ENCODE peak calls at places on chromosomes 12 and 14, in four cellular contexts. One of them, this sample, is unnamed.

GRCh38 chr12:21697829-21698630 is 40.4 kb upstream of the LDHB start:
- DNase-seq in left lung: no peak
- DNase-seq in astrocyte: peak; percentile 6
- DNase-seq in thoracic aorta: no peak
- DNase-seq in this sample: no peak

GRCh38 chr14:52900731-52901130 is 50.1 kb downstream of the FERMT2 start:
- DNase-seq in left lung: no peak
- DNase-seq in astrocyte: no peak
- DNase-seq in thoracic aorta: no peak
- DNase-seq in this sample: no peak

GRCh38 chr14:77194706-77195105 is 13.1 kb downstream of the TMEM63C start:
- DNase-seq in left lung: no peak
- DNase-seq in astrocyte: no peak
- DNase-seq in thoracic aorta: no peak
- DNase-seq in this sample: peak; percentile 29

GRCh38 chr14:29906256-29906885 is 21.3 kb downstream of the PRKD1 start:
- DNase-seq in left lung: no peak
- DNase-seq in astrocyte: peak; percentile 60
- DNase-seq in thoracic aorta: no peak
- DNase-seq in this sample: no peak

GRCh38 chr14:98189077-98189476 is 1082.9 kb downstream of the BCL11B start:
- DNase-seq in left lung: no peak
- DNase-seq in astrocyte: no peak
- DNase-seq in thoracic aorta: no peak
- DNase-seq in this sample: no peak

GRCh38 chr14:105144666-105145380 is 23.8 kb downstream of the JAG2 start:
- DNase-seq in left lung: peak; percentile 70
- DNase-seq in astrocyte: no peak
- DNase-seq in thoracic aorta: no peak
- DNase-seq in this sample: peak; percentile 62

GRCh38 chr12:60172266-60172665 is 576.4 kb downstream of the SLC16A7 start:
- DNase-seq in left lung: no peak
- DNase-seq in astrocyte: peak; percentile 74
- DNase-seq in thoracic aorta: no peak
- DNase-seq in this sample: no peak

GRCh38 chr12:103762473-103762872 is 78.6 kb downstream of the NT5DC3 start:
- DNase-seq in left lung: peak; percentile 57
- DNase-seq in astrocyte: no peak
- DNase-seq in thoracic aorta: no peak
- DNase-seq in this sample: no peak

GRCh38 chr12:63394994-63395393 is 244.0 kb upstream of the AVPR1A start:
- DNase-seq in left lung: no peak
- DNase-seq in astrocyte: no peak
- DNase-seq in thoracic aorta: no peak
- DNase-seq in this sample: no peak

GRCh38 chr14:50001146-50001998 is 108.5 kb downstream of the ARF6 start:
- DNase-seq in left lung: no peak
- DNase-seq in astrocyte: peak; percentile 97
- DNase-seq in thoracic aorta: no peak
- DNase-seq in this sample: no peak

GRCh38 chr14:49999216-49999761 is 106.4 kb downstream of the ARF6 start:
- DNase-seq in left lung: peak; percentile 87
- DNase-seq in astrocyte: peak; percentile 86
- DNase-seq in thoracic aorta: peak; percentile 87
- DNase-seq in this sample: peak; percentile 93

GRCh38 chr14:50001999-50002925 is 109.4 kb downstream of the ARF6 start:
- DNase-seq in left lung: no peak
- DNase-seq in astrocyte: no peak
- DNase-seq in thoracic aorta: no peak
- DNase-seq in this sample: no peak

GRCh38 chr14:49999826-50000214 is 106.9 kb downstream of the ARF6 start:
- DNase-seq in left lung: no peak
- DNase-seq in astrocyte: no peak
- DNase-seq in thoracic aorta: no peak
- DNase-seq in this sample: no peak

GRCh38 chr14:50000215-50001145 is 107.6 kb downstream of the ARF6 start:
- DNase-seq in left lung: peak; percentile 79
- DNase-seq in astrocyte: peak; percentile 93
- DNase-seq in thoracic aorta: no peak
- DNase-seq in this sample: peak; percentile 83
- H3K4me1 ChIP-seq in left lung: peaks cover 40% of the 10 kb centered on the region
- H3K4me1 ChIP-seq in astrocyte: peaks cover 51% of the 10 kb centered on the region
- H3K4me1 ChIP-seq in thoracic aorta: peaks cover 38% of the 10 kb centered on the region
- H3K4me1 ChIP-seq in this sample: peaks cover 66% of the 10 kb centered on the region

GRCh38 chr12:74910831-74911230 is 298.8 kb downstream of the KCNC2 start:
- DNase-seq in left lung: no peak
- DNase-seq in astrocyte: no peak
- DNase-seq in thoracic aorta: no peak
- DNase-seq in this sample: no peak

GRCh38 chr12:74903522-74903921 is 306.1 kb downstream of the KCNC2 start:
- DNase-seq in left lung: no peak
- DNase-seq in astrocyte: peak; percentile 2
- DNase-seq in thoracic aorta: no peak
- DNase-seq in this sample: no peak

GRCh38 chr12:74900232-74900631 is 309.4 kb downstream of the KCNC2 start:
- DNase-seq in left lung: no peak
- DNase-seq in astrocyte: no peak
- DNase-seq in thoracic aorta: no peak
- DNase-seq in this sample: no peak

DNA sequence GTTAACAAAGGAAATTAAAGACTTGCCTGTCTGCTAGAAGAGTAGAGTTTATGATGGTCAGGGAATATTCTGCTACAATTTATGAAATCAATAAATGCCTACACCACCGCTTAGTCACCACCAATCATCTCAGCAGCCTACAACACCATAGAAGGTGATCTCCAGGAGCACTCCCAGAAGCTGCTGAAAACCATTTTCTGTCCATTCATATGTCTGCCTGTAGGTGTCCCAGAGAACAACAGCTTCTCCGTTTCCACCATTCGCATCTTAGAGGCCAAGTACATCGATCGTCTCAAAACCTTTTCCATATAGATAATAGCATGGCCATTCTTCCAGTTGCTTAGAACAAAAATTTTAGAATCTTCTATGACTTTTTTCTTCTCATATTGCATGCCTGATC is 303.4 kb downstream of the KCNC2 start:
- DNase-seq in left lung: no peak
- DNase-seq in astrocyte: no peak
- DNase-seq in thoracic aorta: no peak
- DNase-seq in this sample: no peak
- TF ChIP-seq CTCF in left lung: no peak
- TF ChIP-seq CTCF in astrocyte: no peak
- TF ChIP-seq CTCF in thoracic aorta: no peak
- TF ChIP-seq CTCF in this sample: no peak

DNA sequence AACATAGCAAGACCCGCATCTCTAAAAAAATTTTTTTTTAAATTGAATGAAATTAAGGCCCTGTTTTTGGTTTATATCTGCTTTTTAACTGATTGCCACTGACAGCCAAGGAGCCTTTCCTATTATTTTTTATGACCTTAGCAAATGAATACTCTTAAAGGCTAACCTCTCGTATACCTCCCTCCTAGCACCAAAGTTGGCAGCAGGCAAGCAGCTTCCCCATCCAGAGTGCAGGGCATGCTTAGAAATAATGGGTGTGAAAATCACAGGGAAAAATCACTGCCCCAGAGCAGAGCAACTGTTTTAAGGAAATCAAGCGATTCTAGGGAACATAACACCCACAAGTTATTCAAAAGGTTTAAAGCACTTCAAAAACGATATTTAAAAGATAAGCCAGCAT is 20.7 kb downstream of the HAL start:
- DNase-seq in left lung: no peak
- DNase-seq in astrocyte: no peak
- DNase-seq in thoracic aorta: no peak
- DNase-seq in this sample: no peak
- H3K4me1 ChIP-seq in left lung: no peaks in the 10 kb centered on the region
- H3K4me1 ChIP-seq in astrocyte: no peaks in the 10 kb centered on the region
- H3K4me1 ChIP-seq in thoracic aorta: no peaks in the 10 kb centered on the region
- H3K4me1 ChIP-seq in this sample: no peaks in the 10 kb centered on the region

GRCh38 chr12:121915841-121916321 is 2.5 kb upstream of the CFAP251 start:
- DNase-seq in left lung: no peak
- DNase-seq in astrocyte: no peak
- DNase-seq in thoracic aorta: no peak
- DNase-seq in this sample: no peak

GRCh38 chr12:121918679-121919038 is 267 bp downstream of the CFAP251 start:
- DNase-seq in left lung: no peak
- DNase-seq in astrocyte: no peak
- DNase-seq in thoracic aorta: no peak
- DNase-seq in this sample: no peak

GRCh38 chr12:121921106-121921505 is 2.7 kb downstream of the CFAP251 start:
- DNase-seq in left lung: no peak
- DNase-seq in astrocyte: no peak
- DNase-seq in thoracic aorta: no peak
- DNase-seq in this sample: no peak

GRCh38 chr12:121917950-121918678 is at the start of gene CFAP251:
- DNase-seq in left lung: peak; percentile 99
- DNase-seq in astrocyte: peak; percentile 53
- DNase-seq in thoracic aorta: peak; percentile 95
- DNase-seq in this sample: peak; percentile 98

DNA sequence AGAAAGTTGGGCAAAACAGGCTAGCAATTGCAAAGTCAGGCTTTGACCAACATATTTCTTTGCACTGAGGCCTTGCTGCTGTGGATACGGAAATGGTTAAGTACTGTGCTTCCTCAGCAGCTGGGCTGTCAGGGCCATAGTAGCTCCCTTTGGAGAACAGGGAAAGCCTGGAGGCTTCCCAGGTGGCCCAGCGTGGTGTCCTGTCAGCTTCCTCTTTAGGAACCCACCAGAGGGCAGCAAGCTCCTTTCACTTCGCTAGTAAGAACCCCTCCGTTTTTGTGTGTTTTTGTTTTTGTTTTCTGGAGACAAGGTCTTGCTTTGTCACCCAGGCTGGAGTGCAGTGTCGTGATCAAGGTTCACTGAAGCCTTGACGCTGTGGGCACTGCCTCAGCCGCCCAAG is 1.7 kb upstream of the CFAP251 start:
- DNase-seq in left lung: no peak
- DNase-seq in astrocyte: no peak
- DNase-seq in thoracic aorta: no peak
- DNase-seq in this sample: no peak
- TF ChIP-seq CTCF in left lung: no peak
- TF ChIP-seq CTCF in astrocyte: peak; percentile 32
- TF ChIP-seq CTCF in thoracic aorta: peak; percentile 12
- TF ChIP-seq CTCF in this sample: no peak

GRCh38 chr14:68401855-68402254 is 391.0 kb downstream of the ZFP36L1 start:
- DNase-seq in left lung: no peak
- DNase-seq in astrocyte: no peak
- DNase-seq in thoracic aorta: no peak
- DNase-seq in this sample: no peak
- H3K4me1 ChIP-seq in left lung: peaks cover 37% of the 10 kb centered on the region
- H3K4me1 ChIP-seq in astrocyte: peaks cover 11% of the 10 kb centered on the region
- H3K4me1 ChIP-seq in thoracic aorta: peaks cover 30% of the 10 kb centered on the region
- H3K4me1 ChIP-seq in this sample: peaks cover 84% of the 10 kb centered on the region

GRCh38 chr14:65937804-65938316 is 525.3 kb downstream of the FUT8 start:
- DNase-seq in left lung: no peak
- DNase-seq in astrocyte: no peak
- DNase-seq in thoracic aorta: no peak
- DNase-seq in this sample: no peak

GRCh38 chr14:65939184-65939583 is 526.7 kb downstream of the FUT8 start:
- DNase-seq in left lung: no peak
- DNase-seq in astrocyte: no peak
- DNase-seq in thoracic aorta: no peak
- DNase-seq in this sample: no peak

GRCh38 chr14:65941091-65941490 is 528.6 kb downstream of the FUT8 start:
- DNase-seq in left lung: no peak
- DNase-seq in astrocyte: no peak
- DNase-seq in thoracic aorta: no peak
- DNase-seq in this sample: no peak

GRCh38 chr14:65938738-65939137 is 526.2 kb downstream of the FUT8 start:
- DNase-seq in left lung: no peak
- DNase-seq in astrocyte: no peak
- DNase-seq in thoracic aorta: no peak
- DNase-seq in this sample: no peak

GRCh38 chr14:65940056-65940735 is 527.7 kb downstream of the FUT8 start:
- DNase-seq in left lung: no peak
- DNase-seq in astrocyte: no peak
- DNase-seq in thoracic aorta: no peak
- DNase-seq in this sample: no peak
- TF ChIP-seq CTCF in left lung: no peak
- TF ChIP-seq CTCF in astrocyte: no peak
- TF ChIP-seq CTCF in thoracic aorta: no peak
- TF ChIP-seq CTCF in this sample: no peak

DNA sequence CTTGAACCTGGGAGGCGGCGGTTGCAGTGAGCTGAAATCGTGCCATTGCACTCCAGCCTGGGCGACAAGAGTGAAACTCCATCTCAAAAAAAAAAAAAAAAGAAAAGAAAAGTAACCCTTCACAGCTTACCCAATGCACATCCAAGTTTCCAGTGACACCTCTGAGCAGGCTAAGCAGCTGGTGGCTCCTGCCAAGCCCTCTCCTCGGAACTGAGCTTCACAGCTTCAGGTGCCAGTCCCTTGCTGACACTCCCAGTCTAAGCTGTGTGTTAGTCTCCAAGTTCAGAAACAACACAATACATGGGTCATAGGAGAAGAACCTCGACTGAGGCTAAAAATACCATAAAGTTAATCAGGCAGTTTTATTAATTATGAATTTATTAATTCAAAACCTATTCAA is 7.9 kb downstream of the CD9 start:
- DNase-seq in left lung: no peak
- DNase-seq in astrocyte: no peak
- DNase-seq in thoracic aorta: no peak
- DNase-seq in this sample: no peak
- H3K4me1 ChIP-seq in left lung: peaks cover 26% of the 10 kb centered on the region
- H3K4me1 ChIP-seq in astrocyte: peaks cover 13% of the 10 kb centered on the region
- H3K4me1 ChIP-seq in thoracic aorta: peaks cover 55% of the 10 kb centered on the region
- H3K4me1 ChIP-seq in this sample: peaks cover 100% of the 10 kb centered on the region

GRCh38 chr12:79125358-79125757 is 260.8 kb downstream of the SYT1 start:
- DNase-seq in left lung: no peak
- DNase-seq in astrocyte: no peak
- DNase-seq in thoracic aorta: no peak
- DNase-seq in this sample: no peak

GRCh38 chr12:79119796-79120195 is 255.2 kb downstream of the SYT1 start:
- DNase-seq in left lung: no peak
- DNase-seq in astrocyte: no peak
- DNase-seq in thoracic aorta: no peak
- DNase-seq in this sample: no peak

GRCh38 chr12:79124385-79124784 is 259.8 kb downstream of the SYT1 start:
- DNase-seq in left lung: no peak
- DNase-seq in astrocyte: no peak
- DNase-seq in thoracic aorta: no peak
- DNase-seq in this sample: no peak

GRCh38 chr12:79115743-79116142 is 251.2 kb downstream of the SYT1 start:
- DNase-seq in left lung: no peak
- DNase-seq in astrocyte: no peak
- DNase-seq in thoracic aorta: no peak
- DNase-seq in this sample: no peak

DNA sequence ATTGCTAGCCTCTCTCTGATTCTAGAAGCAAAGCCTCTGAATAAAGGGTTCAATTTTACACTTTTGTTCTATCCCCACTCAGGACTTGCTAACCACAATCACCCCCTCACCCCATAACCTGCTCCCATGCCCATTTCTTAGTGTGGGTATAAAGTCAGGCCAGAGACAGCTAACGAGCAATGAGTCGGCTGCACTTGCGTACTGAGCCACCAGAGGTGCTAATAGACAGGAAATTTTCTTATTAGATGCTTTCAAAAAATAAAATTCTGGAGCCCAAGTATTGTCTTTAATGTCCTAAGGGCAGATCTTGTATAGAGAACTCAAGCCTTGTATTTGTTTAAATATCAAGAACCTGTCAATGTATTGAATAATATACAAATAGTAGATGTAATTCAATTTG is 256.9 kb downstream of the SYT1 start:
- DNase-seq in left lung: no peak
- DNase-seq in astrocyte: no peak
- DNase-seq in thoracic aorta: no peak
- DNase-seq in this sample: no peak
- TF ChIP-seq CTCF in left lung: no peak
- TF ChIP-seq CTCF in astrocyte: peak; percentile 35
- TF ChIP-seq CTCF in thoracic aorta: no peak
- TF ChIP-seq CTCF in this sample: no peak

GRCh38 chr12:108722463-108722862 is 8.9 kb downstream of the CORO1C start:
- DNase-seq in left lung: no peak
- DNase-seq in astrocyte: no peak
- DNase-seq in thoracic aorta: no peak
- DNase-seq in this sample: no peak
- H3K4me1 ChIP-seq in left lung: peaks cover 47% of the 10 kb centered on the region
- H3K4me1 ChIP-seq in astrocyte: peaks cover 57% of the 10 kb centered on the region
- H3K4me1 ChIP-seq in thoracic aorta: peaks cover 69% of the 10 kb centered on the region
- H3K4me1 ChIP-seq in this sample: peaks cover 53% of the 10 kb centered on the region